ENCODE peak calls at places on chromosomes 7 and 10, in nine cellular contexts. W is T follicular helper cell; P is dermis blood vessel endothelial cell; D is activated naive CD4-positive, alpha-beta T cell treated with Interleukin-2 at 50 U/mL for 16 hours; G is fibroblast of pulmonary artery; L is upper lobe of right lung; S is activated CD8-positive, alpha-beta memory T cell treated with anti-CD3 and anti-CD28 coated beads for 4 hours; M is esophagus muscularis mucosa; N is fibroblast of gingiva. A is an unnamed sample.

GRCh38 chr7:107505997-107506682 is 36.3 kb downstream of the GPR22 start:
- DNase-seq in W (no peak), P (peak; percentile 30), D (no peak), G (peak; percentile 16), L (no peak), S (no peak), M (no peak), N (no peak), A (peak; percentile 84)

GRCh38 chr10:59124187-59124586 is 52.3 kb upstream of the PHYHIPL start:
- DNase-seq in W (no peak), P (no peak), D (no peak), G (no peak), L (no peak), S (no peak), M (no peak), N (no peak), A (no peak)

GRCh38 chr7:7761974-7762769 is 43.8 kb upstream of the RPA3 start:
- DNase-seq in W (no peak), P (peak; percentile 56), D (no peak), G (peak; percentile 62), L (no peak), S (no peak), M (no peak), N (peak; percentile 38), A (peak; percentile 95)

GRCh38 chr7:143013897-143014296 is 13.0 kb downstream of the OR9A2 start:
- DNase-seq in W (no peak), P (peak; percentile 52), D (no peak), G (peak; percentile 84), L (no peak), S (no peak), M (no peak), N (peak; percentile 89), A (no peak)

GRCh38 chr7:151377406-151377805 is 32.4 kb downstream of the WDR86 start:
- DNase-seq in W (no peak), P (no peak), D (no peak), G (no peak), L (peak; percentile 57), S (no peak), M (no peak), N (no peak), A (no peak)

GRCh38 chr10:131846224-131847101 is 54.3 kb upstream of the PPP2R2D start:
- DNase-seq in W (no peak), P (no peak), D (no peak), G (no peak), L (peak; percentile 57), S (no peak), M (no peak), N (no peak), A (peak; percentile 7)

GRCh38 chr7:16091951-16092350 is 329.4 kb downstream of the CRPPA start:
- DNase-seq in W (no peak), P (no peak), D (no peak), G (peak; percentile 30), L (no peak), S (no peak), M (no peak), N (no peak), A (no peak)

GRCh38 chr7:1339611-1340010 is 106.9 kb downstream of the UNCX start:
- DNase-seq in W (no peak), P (no peak), D (no peak), G (no peak), L (no peak), S (no peak), M (no peak), N (no peak), A (no peak)

GRCh38 chr7:17965600-17965999 is 25.3 kb upstream of the SNX13 start:
- DNase-seq in W (no peak), P (peak; percentile 77), D (no peak), G (peak; percentile 41), L (no peak), S (no peak), M (no peak), N (peak; percentile 4), A (no peak)

GRCh38 chr7:94530114-94530513 is 20.5 kb downstream of the CASD1 start:
- DNase-seq in W (no peak), P (no peak), D (no peak), G (no peak), L (no peak), S (no peak), M (no peak), N (no peak), A (no peak)

GRCh38 chr7:16933296-16934248 is 51.8 kb upstream of the AGR3 start:
- DNase-seq in W (no peak), P (no peak), D (no peak), G (peak; percentile 35), L (no peak), S (no peak), M (no peak), N (no peak), A (no peak)

GRCh38 chr10:102941401-102941800 is 23.3 kb downstream of the CNNM2 start:
- DNase-seq in W (no peak), P (no peak), D (no peak), G (no peak), L (no peak), S (no peak), M (no peak), N (no peak), A (no peak)

GRCh38 chr10:60757422-60757895 is 20.8 kb upstream of the CDK1 start:
- DNase-seq in W (no peak), P (no peak), D (no peak), G (no peak), L (no peak), S (no peak), M (no peak), N (no peak), A (no peak)

GRCh38 chr10:82815680-82816079 is 940.7 kb downstream of the NRG3 start:
- DNase-seq in W (no peak), P (no peak), D (no peak), G (no peak), L (no peak), S (no peak), M (no peak), N (no peak), A (no peak)

GRCh38 chr10:96188911-96189310 is 58.8 kb downstream of the ZNF518A start:
- DNase-seq in W (no peak), P (no peak), D (no peak), G (peak; percentile 14), L (no peak), S (no peak), M (no peak), N (peak; percentile 77), A (no peak)

GRCh38 chr7:36611703-36612102 is 112.6 kb downstream of the AOAH start:
- DNase-seq in W (no peak), P (no peak), D (no peak), G (no peak), L (no peak), S (no peak), M (no peak), N (no peak), A (no peak)

GRCh38 chr7:12706900-12707536 is 19.6 kb downstream of the ARL4A start:
- DNase-seq in W (no peak), P (no peak), D (no peak), G (peak; percentile 43), L (no peak), S (no peak), M (no peak), N (peak; percentile 45), A (no peak)

GRCh38 chr10:94546616-94547175 is 1.1 kb downstream of the HELLS start:
- DNase-seq in W (no peak), P (peak; percentile 36), D (no peak), G (peak; percentile 5), L (no peak), S (no peak), M (no peak), N (peak; percentile 30), A (peak; percentile 54)

GRCh38 chr7:150740053-150740452 is 2.8 kb downstream of the GIMAP5 start:
- DNase-seq in W (no peak), P (peak; percentile 35), D (no peak), G (no peak), L (no peak), S (no peak), M (no peak), N (no peak), A (no peak)

GRCh38 chr7:26993816-26994810 is 101.7 kb downstream of the HOXA1 start:
- DNase-seq in W (no peak), P (no peak), D (no peak), G (peak; percentile 7), L (no peak), S (no peak), M (no peak), N (peak; percentile 20), A (no peak)

GRCh38 chr10:75143353-75143752 is 31.9 kb downstream of the SAMD8 start:
- DNase-seq in W (no peak), P (no peak), D (no peak), G (peak; percentile 52), L (no peak), S (no peak), M (no peak), N (peak; percentile 27), A (no peak)

GRCh38 chr7:117582219-117582704 is 102.4 kb downstream of the CFTR start:
- DNase-seq in W (no peak), P (no peak), D (no peak), G (peak; percentile 99), L (no peak), S (no peak), M (no peak), N (peak; percentile 92), A (no peak)

GRCh38 chr10:116271593-116272496 is 1.2 kb downstream of the GFRA1 start:
- DNase-seq in W (no peak), P (peak; percentile 18), D (no peak), G (no peak), L (no peak), S (no peak), M (no peak), N (no peak), A (no peak)

GRCh38 chr10:33001908-33002492 is 44.0 kb upstream of the ITGB1 start:
- DNase-seq in W (no peak), P (no peak), D (no peak), G (peak; percentile 35), L (no peak), S (no peak), M (no peak), N (no peak), A (no peak)

GRCh38 chr7:154430640-154431039 is 378.4 kb downstream of the DPP6 start:
- DNase-seq in W (no peak), P (no peak), D (no peak), G (no peak), L (no peak), S (no peak), M (no peak), N (no peak), A (no peak)

GRCh38 chr7:38502289-38502688 is 128.9 kb downstream of the AMPH start:
- DNase-seq in W (no peak), P (no peak), D (no peak), G (no peak), L (no peak), S (no peak), M (no peak), N (no peak), A (no peak)

GRCh38 chr10:64089648-64090047 is 568.4 kb downstream of the REEP3 start:
- DNase-seq in W (no peak), P (no peak), D (no peak), G (no peak), L (no peak), S (no peak), M (no peak), N (no peak), A (no peak)

GRCh38 chr7:95004618-95005282 is 97.4 kb downstream of the PPP1R9A start:
- DNase-seq in W (no peak), P (no peak), D (no peak), G (no peak), L (no peak), S (no peak), M (no peak), N (no peak), A (no peak)

GRCh38 chr7:16967174-16967868 is 85.5 kb upstream of the AGR3 start:
- DNase-seq in W (no peak), P (no peak), D (no peak), G (peak; percentile 80), L (no peak), S (no peak), M (no peak), N (peak; percentile 77), A (no peak)

GRCh38 chr7:42240416-42240815 is 3.4 kb upstream of the GLI3 start:
- DNase-seq in W (no peak), P (no peak), D (no peak), G (no peak), L (no peak), S (no peak), M (no peak), N (no peak), A (no peak)

A was measured in small intestine.